ENCODE peak calls at places on chromosomes 6 and 20, in five cellular contexts. One of them, this sample, is unnamed.

GRCh38 chr20:61608275-61609085 is 356.4 kb downstream of the CDH4 start:
- DNase-seq in heart left ventricle: no peak
- DNase-seq in psoas muscle: no peak
- DNase-seq in right atrium auricular region: no peak
- DNase-seq in IMR-90: peak
- DNase-seq in this sample: no peak

GRCh38 chr6:139595183-139595582 is 220.7 kb upstream of the CITED2 start:
- DNase-seq in heart left ventricle: no peak
- DNase-seq in psoas muscle: no peak
- DNase-seq in right atrium auricular region: no peak
- DNase-seq in IMR-90: peak
- DNase-seq in this sample: no peak

GRCh38 chr20:24960302-24960801 is 11.3 kb downstream of the CST7 start:
- DNase-seq in heart left ventricle: no peak
- DNase-seq in psoas muscle: no peak
- DNase-seq in right atrium auricular region: no peak
- DNase-seq in IMR-90: no peak
- DNase-seq in this sample: no peak

GRCh38 chr20:41577129-41578009 is 40.8 kb downstream of the CHD6 start:
- DNase-seq in heart left ventricle: no peak
- DNase-seq in psoas muscle: no peak
- DNase-seq in right atrium auricular region: no peak
- DNase-seq in IMR-90: no peak
- DNase-seq in this sample: no peak

GRCh38 chr6:31525553-31525931 is 3.2 kb upstream of the MCCD1 start:
- DNase-seq in heart left ventricle: no peak
- DNase-seq in psoas muscle: no peak
- DNase-seq in right atrium auricular region: no peak
- DNase-seq in IMR-90: no peak
- DNase-seq in this sample: no peak

GRCh38 chr6:150661608-150662007 is 61.9 kb downstream of the PLEKHG1 start:
- DNase-seq in heart left ventricle: no peak
- DNase-seq in psoas muscle: no peak
- DNase-seq in right atrium auricular region: no peak
- DNase-seq in IMR-90: no peak
- DNase-seq in this sample: no peak

GRCh38 chr6:169212436-169212835 is 41.2 kb downstream of the THBS2 start:
- DNase-seq in heart left ventricle: no peak
- DNase-seq in psoas muscle: no peak
- DNase-seq in right atrium auricular region: no peak
- DNase-seq in IMR-90: no peak
- DNase-seq in this sample: no peak

GRCh38 chr6:156556830-156557229 is 220.3 kb upstream of the ARID1B start:
- DNase-seq in heart left ventricle: no peak
- DNase-seq in psoas muscle: no peak
- DNase-seq in right atrium auricular region: no peak
- DNase-seq in IMR-90: no peak
- DNase-seq in this sample: no peak

GRCh38 chr6:25874118-25874517 is at the start of gene SLC17A3:
- DNase-seq in heart left ventricle: no peak
- DNase-seq in psoas muscle: no peak
- DNase-seq in right atrium auricular region: no peak
- DNase-seq in IMR-90: no peak
- DNase-seq in this sample: no peak

GRCh38 chr6:149300563-149300962 is 16.9 kb upstream of the TAB2 start:
- DNase-seq in heart left ventricle: no peak
- DNase-seq in psoas muscle: no peak
- DNase-seq in right atrium auricular region: no peak
- DNase-seq in IMR-90: no peak
- DNase-seq in this sample: no peak

GRCh38 chr6:150535151-150535816 is 64.4 kb upstream of the PLEKHG1 start:
- DNase-seq in heart left ventricle: no peak
- DNase-seq in psoas muscle: no peak
- DNase-seq in right atrium auricular region: no peak
- DNase-seq in IMR-90: no peak
- DNase-seq in this sample: no peak

GRCh38 chr20:59082981-59083380 is 40.4 kb upstream of the PRELID3B start:
- DNase-seq in heart left ventricle: no peak
- DNase-seq in psoas muscle: no peak
- DNase-seq in right atrium auricular region: no peak
- DNase-seq in IMR-90: peak
- DNase-seq in this sample: no peak

GRCh38 chr6:7110092-7110792 is 2.5 kb downstream of the RREB1 start:
- DNase-seq in heart left ventricle: no peak
- DNase-seq in psoas muscle: no peak
- DNase-seq in right atrium auricular region: no peak
- DNase-seq in IMR-90: no peak
- DNase-seq in this sample: no peak

GRCh38 chr6:15870354-15871043 is 207.7 kb upstream of the DTNBP1 start:
- DNase-seq in heart left ventricle: no peak
- DNase-seq in psoas muscle: no peak
- DNase-seq in right atrium auricular region: no peak
- DNase-seq in IMR-90: no peak
- DNase-seq in this sample: no peak

GRCh38 chr6:22657341-22657985 is 88.1 kb downstream of the HDGFL1 start:
- DNase-seq in heart left ventricle: no peak
- DNase-seq in psoas muscle: no peak
- DNase-seq in right atrium auricular region: no peak
- DNase-seq in IMR-90: no peak
- DNase-seq in this sample: no peak

GRCh38 chr6:21593927-21594421 is 423 bp downstream of the SOX4 start:
- DNase-seq in heart left ventricle: peak
- DNase-seq in psoas muscle: no peak
- DNase-seq in right atrium auricular region: no peak
- DNase-seq in IMR-90: peak
- DNase-seq in this sample: no peak

GRCh38 chr6:168035661-168036616 is 38.5 kb downstream of the KIF25 start:
- DNase-seq in heart left ventricle: peak
- DNase-seq in psoas muscle: no peak
- DNase-seq in right atrium auricular region: no peak
- DNase-seq in IMR-90: peak
- DNase-seq in this sample: no peak

GRCh38 chr6:111865909-111866546 is 7.2 kb downstream of the FYN start:
- DNase-seq in heart left ventricle: no peak
- DNase-seq in psoas muscle: no peak
- DNase-seq in right atrium auricular region: no peak
- DNase-seq in IMR-90: no peak
- DNase-seq in this sample: no peak

GRCh38 chr6:168597471-168597875 is 156.5 kb downstream of the SMOC2 start:
- DNase-seq in heart left ventricle: no peak
- DNase-seq in psoas muscle: no peak
- DNase-seq in right atrium auricular region: no peak
- DNase-seq in IMR-90: no peak
- DNase-seq in this sample: no peak

GRCh38 chr6:125700591-125701353 is 48.7 kb upstream of the HEY2 start:
- DNase-seq in heart left ventricle: no peak
- DNase-seq in psoas muscle: no peak
- DNase-seq in right atrium auricular region: no peak
- DNase-seq in IMR-90: no peak
- DNase-seq in this sample: no peak

GRCh38 chr6:3277851-3278416 is 19.2 kb downstream of the PSMG4 start:
- DNase-seq in heart left ventricle: no peak
- DNase-seq in psoas muscle: no peak
- DNase-seq in right atrium auricular region: no peak
- DNase-seq in IMR-90: no peak
- DNase-seq in this sample: no peak

GRCh38 chr6:166957087-166957804 is 896 bp upstream of the RNASET2 start:
- DNase-seq in heart left ventricle: peak
- DNase-seq in psoas muscle: peak
- DNase-seq in right atrium auricular region: peak
- DNase-seq in IMR-90: no peak
- DNase-seq in this sample: peak

GRCh38 chr6:51015394-51015793 is 196.7 kb downstream of the TFAP2B start:
- DNase-seq in heart left ventricle: no peak
- DNase-seq in psoas muscle: no peak
- DNase-seq in right atrium auricular region: no peak
- DNase-seq in IMR-90: no peak
- DNase-seq in this sample: no peak

GRCh38 chr6:38705924-38706323 is 3.0 kb upstream of the GLO1 start:
- DNase-seq in heart left ventricle: no peak
- DNase-seq in psoas muscle: no peak
- DNase-seq in right atrium auricular region: no peak
- DNase-seq in IMR-90: no peak
- DNase-seq in this sample: no peak

GRCh38 chr6:38703949-38704348 is 1.0 kb upstream of the GLO1 start:
- DNase-seq in heart left ventricle: no peak
- DNase-seq in psoas muscle: no peak
- DNase-seq in right atrium auricular region: no peak
- DNase-seq in IMR-90: no peak
- DNase-seq in this sample: no peak

GRCh38 chr6:38697846-38698245 is 5.1 kb downstream of the GLO1 start:
- DNase-seq in heart left ventricle: no peak
- DNase-seq in psoas muscle: no peak
- DNase-seq in right atrium auricular region: no peak
- DNase-seq in IMR-90: no peak
- DNase-seq in this sample: no peak

GRCh38 chr6:38702471-38703397 is at the start of gene GLO1:
- DNase-seq in heart left ventricle: peak
- DNase-seq in psoas muscle: peak
- DNase-seq in right atrium auricular region: peak
- DNase-seq in IMR-90: peak
- DNase-seq in this sample: peak

GRCh38 chr6:38701551-38701950 is 1.4 kb downstream of the GLO1 start:
- DNase-seq in heart left ventricle: no peak
- DNase-seq in psoas muscle: no peak
- DNase-seq in right atrium auricular region: no peak
- DNase-seq in IMR-90: no peak
- DNase-seq in this sample: no peak
- H3K4me3 ChIP-seq in heart left ventricle: no peak
- H3K4me3 ChIP-seq in psoas muscle: no peak
- H3K4me3 ChIP-seq in right atrium auricular region: no peak
- H3K4me3 ChIP-seq in IMR-90: no peak
- H3K4me3 ChIP-seq in this sample: peak

DNA sequence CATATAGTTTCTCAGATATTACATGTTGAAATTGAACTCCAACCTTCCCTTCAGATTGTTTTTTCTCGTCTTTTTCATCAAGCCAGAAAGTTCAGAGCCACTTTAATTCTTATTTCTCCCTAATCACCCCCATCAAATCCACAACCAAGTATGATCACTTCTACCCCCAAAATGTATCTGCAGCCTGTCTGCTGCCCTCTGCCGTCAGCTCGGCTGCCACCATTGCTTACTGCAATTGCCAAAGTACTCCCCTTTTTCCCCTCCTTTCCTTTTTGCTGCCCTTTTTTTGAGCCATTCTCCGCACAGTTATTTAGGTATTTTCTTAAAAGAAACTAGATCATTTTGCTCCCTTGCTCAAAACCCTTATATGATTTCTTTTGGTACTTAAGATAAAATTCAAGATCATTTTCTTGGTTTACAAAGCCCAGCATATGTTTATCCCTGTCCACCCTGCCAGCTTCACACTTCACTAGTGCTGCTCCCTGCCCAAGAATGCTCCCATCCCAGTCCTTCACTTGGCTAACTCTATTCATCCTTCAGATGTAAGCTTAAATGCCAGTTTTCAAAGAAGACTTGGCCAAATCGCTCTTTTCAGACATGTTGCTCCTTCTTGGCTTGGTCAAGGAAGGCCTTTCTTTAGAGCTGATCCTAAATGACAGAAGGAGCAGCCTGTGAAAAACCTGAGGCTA is 63.6 kb downstream of the SH3BGRL2 start:
- DNase-seq in heart left ventricle: no peak
- DNase-seq in psoas muscle: no peak
- DNase-seq in right atrium auricular region: no peak
- DNase-seq in IMR-90: no peak
- DNase-seq in this sample: no peak
- TF ChIP-seq CTCF in heart left ventricle: no peak
- TF ChIP-seq CTCF in psoas muscle: no peak
- TF ChIP-seq CTCF in right atrium auricular region: no peak
- TF ChIP-seq CTCF in IMR-90: no peak
- TF ChIP-seq CTCF in this sample: no peak

DNA sequence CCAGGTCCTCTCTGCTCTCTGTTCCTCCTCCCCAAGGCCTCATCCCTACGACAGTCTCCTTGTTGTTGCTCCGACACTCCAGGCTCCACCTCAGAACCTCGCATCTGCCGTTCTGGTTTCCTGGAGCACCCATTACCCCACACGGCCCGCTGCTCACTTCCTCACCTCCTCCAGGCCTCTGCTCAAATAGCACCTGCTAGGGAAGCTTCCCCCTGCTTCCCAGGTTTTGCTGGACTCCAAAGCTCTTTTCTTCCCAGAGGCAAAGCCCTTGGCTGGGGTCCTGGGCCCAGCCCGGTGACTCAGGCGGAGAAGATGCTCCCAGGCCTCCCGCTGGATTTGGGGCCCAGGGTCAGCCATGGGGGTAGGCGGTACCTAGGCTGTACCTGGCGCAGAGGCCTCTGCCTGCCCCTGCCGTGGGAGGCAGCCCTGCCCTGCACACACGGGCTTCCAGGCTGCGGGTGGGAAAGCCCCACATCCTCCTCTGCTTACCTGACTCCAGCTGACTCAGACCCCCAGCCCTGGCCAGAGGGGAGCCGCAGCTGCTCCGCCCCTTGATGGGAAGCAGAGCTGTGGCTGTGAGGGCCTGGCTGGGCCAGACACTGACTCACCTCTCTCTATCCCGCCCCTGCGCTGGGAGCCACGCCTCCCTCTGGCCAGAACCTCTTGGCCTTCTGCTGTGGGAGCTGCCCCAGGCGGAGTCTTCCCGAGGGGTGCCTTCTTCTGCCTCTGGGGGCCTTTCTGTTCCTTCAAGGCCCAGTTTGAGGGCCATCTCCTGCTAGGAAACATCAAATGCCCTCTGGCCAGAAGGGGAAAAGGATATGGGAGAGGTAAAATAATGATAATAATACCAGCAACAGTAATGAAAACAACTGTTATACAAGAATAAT is 130.5 kb downstream of the CEBPB start:
- DNase-seq in heart left ventricle: peak
- DNase-seq in psoas muscle: peak
- DNase-seq in right atrium auricular region: peak
- DNase-seq in IMR-90: peak
- DNase-seq in this sample: peak
- H3K4me3 ChIP-seq in heart left ventricle: no peak
- H3K4me3 ChIP-seq in psoas muscle: peak
- H3K4me3 ChIP-seq in right atrium auricular region: no peak
- H3K4me3 ChIP-seq in IMR-90: peak
- H3K4me3 ChIP-seq in this sample: no peak

GRCh38 chr6:9254251-9254650 is 818.9 kb upstream of the SLC35B3 start:
- DNase-seq in heart left ventricle: no peak
- DNase-seq in psoas muscle: no peak
- DNase-seq in right atrium auricular region: no peak
- DNase-seq in IMR-90: no peak
- DNase-seq in this sample: no peak

GRCh38 chr6:9248125-9248524 is 812.8 kb upstream of the SLC35B3 start:
- DNase-seq in heart left ventricle: no peak
- DNase-seq in psoas muscle: no peak
- DNase-seq in right atrium auricular region: no peak
- DNase-seq in IMR-90: no peak
- DNase-seq in this sample: no peak

GRCh38 chr6:9252784-9253183 is 817.4 kb upstream of the SLC35B3 start:
- DNase-seq in heart left ventricle: no peak
- DNase-seq in psoas muscle: no peak
- DNase-seq in right atrium auricular region: no peak
- DNase-seq in IMR-90: no peak
- DNase-seq in this sample: no peak

DNA sequence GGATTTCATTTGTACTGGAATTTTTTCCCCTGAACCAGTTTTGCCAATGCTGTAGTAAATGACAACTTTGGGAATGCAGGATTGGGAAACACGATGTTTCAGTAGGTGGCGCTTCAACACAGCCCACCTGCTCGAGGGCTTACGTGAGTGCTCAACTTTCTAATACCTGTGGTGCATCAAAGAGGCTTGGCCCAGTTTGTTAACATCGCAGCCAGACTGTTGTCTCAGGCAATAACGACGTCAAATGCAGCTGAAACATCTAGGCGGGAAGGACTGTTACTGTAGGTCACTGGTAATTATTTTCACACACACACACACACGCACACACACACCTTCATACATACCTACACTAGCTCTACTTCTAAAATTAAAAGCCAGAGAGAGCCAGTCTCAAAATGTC is 815.5 kb upstream of the SLC35B3 start:
- DNase-seq in heart left ventricle: no peak
- DNase-seq in psoas muscle: no peak
- DNase-seq in right atrium auricular region: no peak
- DNase-seq in IMR-90: peak
- DNase-seq in this sample: no peak
- TF ChIP-seq CTCF in heart left ventricle: peak
- TF ChIP-seq CTCF in psoas muscle: peak
- TF ChIP-seq CTCF in right atrium auricular region: peak
- TF ChIP-seq CTCF in IMR-90: peak
- TF ChIP-seq CTCF in this sample: peak